ENCODE peak calls at places on chromosomes 7 and 10, in seven cellular contexts. B, Z, U, Y, I, P and G are unnamed samples. For H3K9me3, the result is how much of the 10 kb centered on the place peaks cover.

GRCh38 chr7:152711444-152711944 is 35.6 kb upstream of the XRCC2 start:
- DNase-seq in Y (no peak), Z (peak), U (no peak), I (no peak), P (no peak), B (no peak), G (no peak)

GRCh38 chr7:39051707-39052106 is 74.0 kb downstream of the POU6F2 start:
- DNase-seq in I (no peak), P (no peak), U (no peak), B (no peak), Y (no peak), Z (no peak), G (no peak)

GRCh38 chr10:16674147-16674703 is 143.0 kb downstream of the RSU1 start:
- DNase-seq in B (no peak), U (peak), I (no peak), Y (no peak), P (no peak), Z (no peak), G (no peak)

GRCh38 chr7:122143376-122143750 is 686 bp downstream of the AASS start:
- DNase-seq in B (no peak), Y (no peak), Z (peak), U (no peak), P (no peak), I (no peak), G (peak)

GRCh38 chr7:6299774-6300173 is 27.4 kb upstream of the CYTH3 start:
- DNase-seq in Y (no peak), Z (no peak), I (no peak), P (no peak), U (no peak), B (no peak), G (no peak)

GRCh38 chr10:1109795-1110673 is 53.8 kb downstream of the WDR37 start:
- DNase-seq in P (peak), U (peak), B (peak), Y (peak), Z (peak), I (no peak), G (peak)

GRCh38 chr7:45162943-45163691 is 5.5 kb downstream of the RAMP3 start:
- DNase-seq in Y (no peak), B (no peak), U (no peak), Z (no peak), P (no peak), I (peak), G (no peak)

GRCh38 chr7:98202367-98203195 is 8.7 kb upstream of the BHLHA15 start:
- DNase-seq in U (no peak), Z (no peak), P (no peak), Y (no peak), B (peak), I (no peak), G (no peak)

GRCh38 chr10:110364531-110364937 is 59.8 kb upstream of the SMNDC1 start:
- DNase-seq in B (no peak), Z (no peak), P (no peak), I (no peak), U (no peak), Y (no peak), G (no peak)

GRCh38 chr10:30784521-30784895 is 155.0 kb upstream of the LYZL2 start:
- DNase-seq in B (no peak), P (peak), U (no peak), Y (no peak), Z (peak), I (no peak), G (no peak)

GRCh38 chr7:28986723-28987122 is 28.6 kb upstream of the TRIL start:
- DNase-seq in Z (peak), P (peak), I (no peak), U (no peak), B (no peak), Y (no peak), G (no peak)

GRCh38 chr7:1754345-1754908 is 84.3 kb downstream of the ELFN1 start:
- DNase-seq in P (no peak), U (no peak), B (no peak), I (no peak), Z (no peak), Y (no peak), G (no peak)

GRCh38 chr7:94295805-94296204 is 98.9 kb upstream of the COL1A2 start:
- DNase-seq in B (no peak), Y (no peak), P (peak), I (no peak), U (no peak), Z (peak), G (no peak)

GRCh38 chr10:93334901-93335312 is 147.2 kb downstream of the MYOF start:
- DNase-seq in Z (no peak), U (no peak), Y (no peak), P (peak), B (no peak), I (no peak), G (peak)

GRCh38 chr7:74033372-74034311 is 5.7 kb downstream of the ELN start:
- DNase-seq in B (no peak), Y (no peak), I (peak), Z (peak), P (peak), U (no peak), G (no peak)

GRCh38 chr7:93015193-93016084 is 102.3 kb downstream of the SAMD9 start:
- DNase-seq in Z (peak), I (no peak), U (no peak), Y (no peak), B (no peak), P (peak), G (no peak)

GRCh38 chr7:149664176-149664575 is 109.2 kb downstream of the ZNF467 start:
- DNase-seq in B (no peak), U (no peak), Y (no peak), P (no peak), Z (no peak), I (no peak), G (no peak)

GRCh38 chr10:42952931-42953683 is 123.8 kb upstream of the RET start:
- DNase-seq in U (no peak), P (no peak), Y (peak), Z (no peak), B (no peak), I (peak), G (no peak)

GRCh38 chr10:33010132-33011037 is 52.4 kb upstream of the ITGB1 start:
- DNase-seq in P (peak), B (peak), U (peak), Y (peak), Z (peak), I (no peak), G (peak)

GRCh38 chr10:96996275-96996980 is 164.3 kb downstream of the LCOR start:
- DNase-seq in Y (no peak), P (peak), B (no peak), I (no peak), Z (no peak), U (no peak), G (peak)

GRCh38 chr10:47094126-47094525 is 182.9 kb downstream of the PTPN20 start:
- DNase-seq in U (no peak), P (no peak), B (no peak), I (no peak), Y (no peak), Z (no peak), G (no peak)

GRCh38 chr7:53094827-53095226 is 59.4 kb downstream of the POM121L12 start:
- DNase-seq in P (no peak), U (no peak), I (no peak), Z (no peak), B (no peak), Y (no peak), G (no peak)

GRCh38 chr10:96346295-96346694 is 12.5 kb downstream of the OPALIN start:
- DNase-seq in Z (no peak), Y (no peak), P (no peak), B (no peak), U (no peak), I (no peak), G (no peak)

GRCh38 chr7:148209643-148210042 is 380.9 kb upstream of the C7orf33 start:
- DNase-seq in I (no peak), Y (no peak), P (no peak), U (no peak), Z (no peak), B (no peak), G (no peak)

GRCh38 chr7:152847491-152847890 is 87.9 kb downstream of the ACTR3B start:
- DNase-seq in Y (no peak), B (no peak), P (peak), Z (no peak), U (no peak), I (no peak), G (no peak)

GRCh38 chr10:114806572-114807391 is 14.8 kb upstream of the FHIP2A start:
- DNase-seq in U (no peak), B (no peak), P (no peak), I (no peak), Z (no peak), Y (no peak), G (no peak)

GRCh38 chr7:95840953-95841950 is 68.9 kb downstream of the DYNC1I1 start:
- DNase-seq in P (no peak), Z (no peak), Y (peak), U (no peak), I (no peak), B (no peak), G (no peak)

GRCh38 chr7:27185013-27185707 is at the start of gene HOXA11:
- DNase-seq in B (no peak), U (no peak), Z (peak), I (no peak), P (no peak), Y (peak), G (no peak)

GRCh38 chr7:90111-91063 is 102.0 kb upstream of the FAM20C start:
- DNase-seq in B (no peak), I (no peak), Z (peak), Y (no peak), P (peak), U (no peak), G (no peak)

GRCh38 chr7:102046373-102047117 is 229.1 kb downstream of the CUX1 start:
- DNase-seq in I (no peak), Z (no peak), P (no peak), U (no peak), B (no peak), Y (no peak), G (no peak)

GRCh38 chr10:124727389-124727960 is 16.7 kb downstream of the FAM53B start:
- DNase-seq in I (no peak), U (no peak), Y (no peak), B (no peak), P (no peak), Z (no peak), G (no peak)

GRCh38 chr7:47375590-47375989 is 206.3 kb downstream of the TNS3 start:
- DNase-seq in B (no peak), I (no peak), Z (no peak), P (peak), Y (no peak), U (no peak), G (peak)

GRCh38 chr10:71067098-71067760 is 145.1 kb upstream of the UNC5B start:
- DNase-seq in I (no peak), U (no peak), Z (no peak), B (no peak), P (no peak), Y (no peak), G (no peak)

GRCh38 chr10:113893570-113893969 is 39.1 kb downstream of the NHLRC2 start:
- DNase-seq in I (no peak), B (no peak), U (no peak), Z (no peak), P (no peak), Y (no peak), G (no peak)

GRCh38 chr10:113736576-113736975 is 14.9 kb upstream of the PLEKHS1 start:
- DNase-seq in P (peak), Y (no peak), U (no peak), Z (peak), I (no peak), B (no peak), G (no peak)

GRCh38 chr10:124743188-124744046 is 761 bp downstream of the FAM53B start:
- DNase-seq in Y (no peak), B (no peak), Z (peak), I (peak), P (no peak), U (no peak), G (peak)

GRCh38 chr7:75967573-75967997 is 26.8 kb downstream of the TMEM120A start:
- DNase-seq in U (no peak), P (no peak), B (no peak), Y (no peak), Z (peak), I (no peak), G (no peak)

GRCh38 chr7:38284553-38284952 is 11.1 kb upstream of the TARP start:
- DNase-seq in Y (no peak), B (no peak), I (no peak), Z (no peak), U (no peak), P (no peak), G (no peak)

GRCh38 chr7:84085147-84085546 is 109.4 kb downstream of the SEMA3A start:
- DNase-seq in B (no peak), P (peak), Y (no peak), U (no peak), Z (peak), I (no peak), G (no peak)

GRCh38 chr7:17462059-17462695 is 163.7 kb downstream of the AHR start:
- DNase-seq in B (no peak), U (no peak), I (no peak), Z (no peak), P (peak), Y (no peak), G (no peak)
- H3K9me3 ChIP-seq in B (under half), U (under half), I (under half), Z (under half), P (under half), Y (under half), G (under half)

GRCh38 chr7:156861212-156861611 is 31.8 kb downstream of the LMBR1 start:
- DNase-seq in I (no peak), B (no peak), U (no peak), Z (no peak), Y (no peak), P (no peak), G (no peak)
- H3K9me3 ChIP-seq in I (under half), B (under half), U (under half), Z (under half), Y (under half), P (under half), G (under half)

DNA sequence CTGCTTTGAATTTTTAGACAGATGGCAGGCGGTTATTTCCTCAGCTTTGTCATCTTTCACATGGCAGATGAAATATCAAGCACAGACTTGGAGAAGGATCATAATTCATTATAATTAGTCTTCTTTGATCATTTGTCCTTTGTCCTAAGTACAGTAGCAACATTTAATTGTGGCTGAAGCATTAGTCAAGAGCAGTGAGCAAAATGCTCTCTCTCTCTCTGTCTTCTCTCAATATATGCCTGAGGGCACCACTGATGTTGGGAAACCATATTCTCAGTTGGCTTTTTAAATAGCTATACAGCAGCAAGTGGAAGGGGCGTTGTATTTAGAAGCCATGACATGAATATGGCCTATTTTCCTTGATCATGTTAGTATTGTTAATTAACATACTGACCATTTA is 588.2 kb downstream of the NRG3 start:
- DNase-seq in Y (no peak), B (no peak), P (no peak), U (no peak), Z (no peak), I (no peak), G (no peak)
- H3K9me3 ChIP-seq in Y (under half), B (under half), P (under half), U (under half), Z (under half), I (under half), G (under half)

GRCh38 chr10:128305601-128306345 is 179.6 kb upstream of the MKI67 start:
- DNase-seq in Z (no peak), I (no peak), U (no peak), Y (no peak), P (no peak), B (no peak), G (peak)

GRCh38 chr10:128304271-128304670 is 178.0 kb upstream of the MKI67 start:
- DNase-seq in I (no peak), U (no peak), Y (no peak), P (no peak), B (no peak), Z (no peak), G (no peak)

GRCh38 chr10:128307819-128308218 is 181.6 kb upstream of the MKI67 start:
- DNase-seq in B (no peak), I (no peak), P (no peak), Y (peak), U (no peak), Z (no peak), G (no peak)

GRCh38 chr10:128310966-128311658 is 184.9 kb upstream of the MKI67 start:
- DNase-seq in Z (no peak), B (no peak), Y (peak), P (no peak), U (no peak), I (no peak), G (no peak)

GRCh38 chr10:128306966-128307365 is 180.7 kb upstream of the MKI67 start:
- DNase-seq in B (no peak), Z (no peak), Y (no peak), U (no peak), I (no peak), P (no peak), G (no peak)
- H3K9me3 ChIP-seq in B (under half), Z (under half), Y (under half), U (under half), I (under half), P (under half), G (under half)

GRCh38 chr7:158322616-158323530 is 264.8 kb downstream of the PTPRN2 start:
- DNase-seq in B (no peak), Y (peak), P (no peak), Z (no peak), I (no peak), U (no peak), G (no peak)
- H3K9me3 ChIP-seq in B (under half), Y (under half), P (under half), Z (under half), I (under half), U (under half), G (under half)

GRCh38 chr10:38072552-38072951 is 21.6 kb upstream of the ZNF37A start:
- DNase-seq in B (no peak), Y (no peak), P (no peak), I (no peak), Z (no peak), U (no peak), G (no peak)
- H3K9me3 ChIP-seq in B (under half), Y (under half), P (under half), I (under half), Z (under half), U (under half), G (under half)

DNA sequence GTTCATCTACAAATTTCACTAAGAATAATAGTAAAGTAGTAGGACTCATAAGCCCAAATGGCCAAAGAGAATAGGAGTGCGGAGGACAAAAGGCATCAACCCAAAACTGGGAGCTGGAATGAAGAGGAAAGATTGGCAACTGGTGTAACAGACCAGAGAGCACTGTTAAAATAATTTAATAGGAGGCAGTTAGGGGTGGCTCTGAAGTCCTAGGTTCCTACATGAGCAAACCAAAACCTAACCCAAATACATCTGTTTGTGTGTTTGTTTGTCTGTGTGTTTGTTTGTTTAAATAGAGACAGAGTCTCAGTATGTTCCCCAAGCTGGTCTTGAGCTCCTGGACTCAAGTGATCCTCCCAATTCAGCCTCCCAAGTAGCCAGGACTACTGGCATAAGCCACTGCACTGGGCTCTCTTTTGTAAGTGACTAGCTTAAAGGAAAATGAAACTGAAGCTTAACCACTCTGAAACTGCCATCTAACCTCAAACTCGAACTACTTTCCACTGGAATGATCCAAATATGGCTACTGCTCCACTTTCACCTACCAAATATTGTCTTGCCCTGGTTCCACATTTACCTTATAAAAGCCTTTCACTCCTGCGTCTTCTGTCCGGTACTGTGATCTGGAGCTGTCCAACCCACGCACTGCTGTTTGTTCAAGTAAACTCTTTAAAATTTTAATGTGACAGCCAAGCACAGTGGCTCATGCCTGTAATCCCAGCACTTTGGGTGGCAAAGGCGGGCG is 94.9 kb downstream of the AKR1D1 start:
- DNase-seq in I (no peak), Z (no peak), P (no peak), B (no peak), U (no peak), Y (no peak), G (no peak)
- H3K9me3 ChIP-seq in I (under half), Z (under half), P (under half), B (under half), U (under half), Y (under half), G (under half)

DNA sequence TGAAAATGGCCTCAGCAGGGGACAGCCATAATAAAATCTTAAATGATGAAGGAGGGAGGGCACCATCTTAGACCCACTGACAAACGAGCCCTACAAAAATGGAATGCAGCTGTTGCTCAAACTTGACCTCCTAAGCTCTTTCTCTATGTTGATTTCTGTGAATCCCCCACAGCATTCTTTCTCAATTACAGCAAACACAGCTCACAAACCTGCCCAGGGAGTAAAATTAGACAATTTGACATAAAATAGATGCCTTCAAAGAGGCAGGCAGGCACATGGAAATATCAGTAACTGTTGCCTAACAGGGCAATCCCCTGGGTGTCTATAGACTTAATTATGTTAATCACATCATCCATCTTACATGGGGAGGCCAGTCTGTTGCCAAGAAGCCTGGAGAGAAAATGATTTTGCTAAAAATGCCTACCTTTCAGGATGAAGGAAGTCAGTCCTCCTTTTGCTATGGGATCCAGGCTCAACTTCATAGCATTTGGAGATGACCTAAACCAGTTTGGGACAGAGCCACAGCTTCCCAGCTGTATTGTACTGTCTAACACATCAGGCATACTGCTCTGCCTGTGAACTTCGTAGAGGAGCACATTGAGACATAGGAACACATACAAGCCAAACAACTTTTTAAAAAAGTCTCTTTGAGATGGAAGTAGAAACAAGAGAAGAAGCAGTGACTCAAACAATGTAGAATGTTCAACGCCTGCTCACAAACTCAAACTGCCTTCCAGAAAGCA is 1177.4 kb downstream of the SORCS1 start:
- DNase-seq in U (no peak), B (no peak), P (no peak), Z (no peak), I (no peak), Y (no peak), G (no peak)
- H3K9me3 ChIP-seq in U (under half), B (under half), P (under half), Z (under half), I (under half), Y (under half), G (under half)

GRCh38 chr10:11950325-11951018 is 92.1 kb downstream of the UPF2 start:
- DNase-seq in Z (no peak), U (no peak), I (no peak), Y (no peak), P (no peak), B (no peak), G (no peak)
- H3K9me3 ChIP-seq in Z (under half), U (under half), I (under half), Y (under half), P (under half), B (under half), G (under half)